ENCODE peak calls at places on chromosomes 4 and X, in nine cellular contexts. One of them, this sample, is unnamed.

GRCh38 chr4:69896530-69897116 is 34.2 kb upstream of the CSN1S1 start:
- DNase-seq in K562: no peak
- DNase-seq in GM23338: peak; percentile 53
- DNase-seq in transverse colon: no peak
- DNase-seq in breast epithelium: no peak
- DNase-seq in stomach: no peak
- DNase-seq in endothelial cell of umbilical vein: no peak
- DNase-seq in prostate gland: no peak
- DNase-seq in HepG2: peak; percentile 12
- DNase-seq in this sample: peak; percentile 8

GRCh38 chr4:137065306-137065705 is 467.0 kb downstream of the PCDH18 start:
- DNase-seq in K562: no peak
- DNase-seq in GM23338: peak; percentile 1
- DNase-seq in transverse colon: no peak
- DNase-seq in breast epithelium: no peak
- DNase-seq in stomach: no peak
- DNase-seq in endothelial cell of umbilical vein: no peak
- DNase-seq in prostate gland: no peak
- DNase-seq in HepG2: no peak
- DNase-seq in this sample: no peak

GRCh38 chrX:130716822-130717405 is 186.1 kb downstream of the ENOX2 start:
- DNase-seq in K562: no peak
- DNase-seq in GM23338: no peak
- DNase-seq in transverse colon: no peak
- DNase-seq in breast epithelium: no peak
- DNase-seq in stomach: no peak
- DNase-seq in endothelial cell of umbilical vein: no peak
- DNase-seq in prostate gland: no peak
- DNase-seq in HepG2: no peak
- DNase-seq in this sample: no peak

GRCh38 chr4:10701702-10702460 is 17.3 kb upstream of the CLNK start:
- DNase-seq in K562: no peak
- DNase-seq in GM23338: no peak
- DNase-seq in transverse colon: no peak
- DNase-seq in breast epithelium: no peak
- DNase-seq in stomach: no peak
- DNase-seq in endothelial cell of umbilical vein: no peak
- DNase-seq in prostate gland: no peak
- DNase-seq in HepG2: no peak
- DNase-seq in this sample: no peak

GRCh38 chr4:2277956-2278355 is 16.0 kb upstream of the MXD4 start:
- DNase-seq in K562: no peak
- DNase-seq in GM23338: no peak
- DNase-seq in transverse colon: no peak
- DNase-seq in breast epithelium: no peak
- DNase-seq in stomach: no peak
- DNase-seq in endothelial cell of umbilical vein: no peak
- DNase-seq in prostate gland: no peak
- DNase-seq in HepG2: no peak
- DNase-seq in this sample: no peak

GRCh38 chr4:6302869-6303268 is 33.2 kb downstream of the WFS1 start:
- DNase-seq in K562: no peak
- DNase-seq in GM23338: no peak
- DNase-seq in transverse colon: no peak
- DNase-seq in breast epithelium: no peak
- DNase-seq in stomach: no peak
- DNase-seq in endothelial cell of umbilical vein: no peak
- DNase-seq in prostate gland: no peak
- DNase-seq in HepG2: no peak
- DNase-seq in this sample: no peak

GRCh38 chr4:133147922-133148689 is 988 bp upstream of the PCDH10 start:
- DNase-seq in K562: no peak
- DNase-seq in GM23338: peak; percentile 64
- DNase-seq in transverse colon: no peak
- DNase-seq in breast epithelium: no peak
- DNase-seq in stomach: no peak
- DNase-seq in endothelial cell of umbilical vein: peak; percentile 79
- DNase-seq in prostate gland: no peak
- DNase-seq in HepG2: no peak
- DNase-seq in this sample: no peak

GRCh38 chrX:133444952-133445831 is 29.9 kb upstream of the GPC4 start:
- DNase-seq in K562: no peak
- DNase-seq in GM23338: peak; percentile 68
- DNase-seq in transverse colon: peak; percentile 16
- DNase-seq in breast epithelium: no peak
- DNase-seq in stomach: no peak
- DNase-seq in endothelial cell of umbilical vein: no peak
- DNase-seq in prostate gland: no peak
- DNase-seq in HepG2: no peak
- DNase-seq in this sample: no peak

GRCh38 chrX:48045410-48046311 is 25.8 kb downstream of the ZNF630 start:
- DNase-seq in K562: no peak
- DNase-seq in GM23338: no peak
- DNase-seq in transverse colon: no peak
- DNase-seq in breast epithelium: no peak
- DNase-seq in stomach: no peak
- DNase-seq in endothelial cell of umbilical vein: peak; percentile 43
- DNase-seq in prostate gland: no peak
- DNase-seq in HepG2: peak; percentile 7
- DNase-seq in this sample: peak; percentile 87

GRCh38 chr4:152079543-152080293 is 318.9 kb upstream of the GATB start:
- DNase-seq in K562: no peak
- DNase-seq in GM23338: no peak
- DNase-seq in transverse colon: no peak
- DNase-seq in breast epithelium: no peak
- DNase-seq in stomach: no peak
- DNase-seq in endothelial cell of umbilical vein: no peak
- DNase-seq in prostate gland: no peak
- DNase-seq in HepG2: no peak
- DNase-seq in this sample: no peak

GRCh38 chr4:1410491-1411325 is 4.5 kb upstream of the NKX1-1 start:
- DNase-seq in K562: peak; percentile 84
- DNase-seq in GM23338: peak; percentile 95
- DNase-seq in transverse colon: no peak
- DNase-seq in breast epithelium: peak; percentile 51
- DNase-seq in stomach: peak; percentile 33
- DNase-seq in endothelial cell of umbilical vein: peak; percentile 33
- DNase-seq in prostate gland: no peak
- DNase-seq in HepG2: peak; percentile 15
- DNase-seq in this sample: no peak

GRCh38 chr4:158810487-158811215 is 41.8 kb downstream of the FNIP2 start:
- DNase-seq in K562: no peak
- DNase-seq in GM23338: no peak
- DNase-seq in transverse colon: peak; percentile 76
- DNase-seq in breast epithelium: no peak
- DNase-seq in stomach: peak; percentile 58
- DNase-seq in endothelial cell of umbilical vein: peak; percentile 95
- DNase-seq in prostate gland: peak; percentile 68
- DNase-seq in HepG2: no peak
- DNase-seq in this sample: no peak

GRCh38 chr4:127601029-127601428 is 31.7 kb upstream of the INTU start:
- DNase-seq in K562: no peak
- DNase-seq in GM23338: no peak
- DNase-seq in transverse colon: no peak
- DNase-seq in breast epithelium: no peak
- DNase-seq in stomach: no peak
- DNase-seq in endothelial cell of umbilical vein: no peak
- DNase-seq in prostate gland: no peak
- DNase-seq in HepG2: no peak
- DNase-seq in this sample: no peak

GRCh38 chr4:120653790-120654189 is 268.7 kb downstream of the PRDM5 start:
- DNase-seq in K562: no peak
- DNase-seq in GM23338: no peak
- DNase-seq in transverse colon: no peak
- DNase-seq in breast epithelium: no peak
- DNase-seq in stomach: no peak
- DNase-seq in endothelial cell of umbilical vein: no peak
- DNase-seq in prostate gland: no peak
- DNase-seq in HepG2: no peak
- DNase-seq in this sample: no peak
- TF ChIP-seq POLR2AphosphoS5 in K562: no peak
- TF ChIP-seq POLR2AphosphoS5 in GM23338: no peak
- TF ChIP-seq POLR2AphosphoS5 in transverse colon: no peak
- TF ChIP-seq POLR2AphosphoS5 in breast epithelium: no peak
- TF ChIP-seq POLR2AphosphoS5 in stomach: no peak
- TF ChIP-seq POLR2AphosphoS5 in endothelial cell of umbilical vein: no peak
- TF ChIP-seq POLR2AphosphoS5 in prostate gland: no peak
- TF ChIP-seq POLR2AphosphoS5 in HepG2: no peak
- TF ChIP-seq POLR2AphosphoS5 in this sample: no peak

DNA sequence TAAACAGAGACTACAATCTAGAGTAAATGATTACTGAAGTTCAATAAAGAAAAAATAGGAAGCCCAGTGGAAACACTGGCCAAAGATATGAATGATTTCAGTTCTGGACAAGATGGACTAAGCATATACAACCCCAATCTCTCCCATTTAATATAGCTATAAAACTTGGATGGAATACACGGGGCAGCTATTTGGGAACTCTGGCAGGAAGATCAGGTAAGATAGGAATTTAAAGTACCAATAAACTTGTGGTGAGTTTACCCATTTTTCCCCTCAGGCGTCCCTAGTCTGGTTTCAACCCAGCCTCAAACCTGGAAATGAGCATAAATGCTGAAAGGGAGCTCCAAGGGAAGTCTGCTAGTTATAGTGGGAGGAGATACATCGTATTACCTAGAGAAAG is 20.4 kb downstream of the NUP54 start:
- DNase-seq in K562: no peak
- DNase-seq in GM23338: no peak
- DNase-seq in transverse colon: no peak
- DNase-seq in breast epithelium: no peak
- DNase-seq in stomach: no peak
- DNase-seq in endothelial cell of umbilical vein: no peak
- DNase-seq in prostate gland: peak; percentile 53
- DNase-seq in HepG2: no peak
- DNase-seq in this sample: no peak
- H3K36me3 ChIP-seq in K562: peaks cover 89% of the 10 kb centered on the region
- H3K36me3 ChIP-seq in GM23338: peaks cover 59% of the 10 kb centered on the region
- H3K36me3 ChIP-seq in transverse colon: no peaks in the 10 kb centered on the region
- H3K36me3 ChIP-seq in breast epithelium: no peaks in the 10 kb centered on the region
- H3K36me3 ChIP-seq in stomach: peaks cover 70% of the 10 kb centered on the region
- H3K36me3 ChIP-seq in endothelial cell of umbilical vein: peaks cover 5% of the 10 kb centered on the region
- H3K36me3 ChIP-seq in prostate gland: no peaks in the 10 kb centered on the region
- H3K36me3 ChIP-seq in HepG2: peaks cover 43% of the 10 kb centered on the region
- H3K36me3 ChIP-seq in this sample: peaks cover 83% of the 10 kb centered on the region

DNA sequence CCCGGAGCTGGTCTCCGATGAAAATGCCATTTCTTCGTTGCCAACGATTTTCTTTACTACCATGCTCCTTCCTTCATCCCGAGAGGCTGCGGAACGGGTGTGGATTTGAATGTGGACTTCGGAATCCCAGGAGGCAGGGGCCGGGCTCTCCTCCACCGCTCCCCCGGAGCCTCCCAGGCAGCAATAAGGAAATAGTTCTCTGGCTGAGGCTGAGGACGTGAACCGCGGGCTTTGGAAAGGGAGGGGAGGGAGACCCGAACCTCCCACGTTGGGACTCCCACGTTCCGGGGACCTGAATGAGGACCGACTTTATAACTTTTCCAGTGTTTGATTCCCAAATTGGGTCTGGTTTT is 14.4 kb downstream of the SHOX start:
- DNase-seq in K562: no peak
- DNase-seq in GM23338: peak; percentile 58
- DNase-seq in transverse colon: peak; percentile 82
- DNase-seq in breast epithelium: no peak
- DNase-seq in stomach: no peak
- DNase-seq in endothelial cell of umbilical vein: no peak
- DNase-seq in prostate gland: no peak
- DNase-seq in HepG2: no peak
- DNase-seq in this sample: no peak
- H3K4me3 ChIP-seq in K562: no peak overlapping the region
- H3K4me3 ChIP-seq in GM23338: peak overlapping the region; percentile 49
- H3K4me3 ChIP-seq in transverse colon: peak overlapping the region; percentile 49
- H3K4me3 ChIP-seq in breast epithelium: no peak overlapping the region
- H3K4me3 ChIP-seq in stomach: no peak overlapping the region
- H3K4me3 ChIP-seq in endothelial cell of umbilical vein: no peak overlapping the region
- H3K4me3 ChIP-seq in prostate gland: no peak overlapping the region
- H3K4me3 ChIP-seq in HepG2: no peak overlapping the region
- H3K4me3 ChIP-seq in this sample: no peak overlapping the region

GRCh38 chr4:45324381-45325111 is 598.2 kb upstream of the GNPDA2 start:
- DNase-seq in K562: no peak
- DNase-seq in GM23338: no peak
- DNase-seq in transverse colon: no peak
- DNase-seq in breast epithelium: no peak
- DNase-seq in stomach: no peak
- DNase-seq in endothelial cell of umbilical vein: no peak
- DNase-seq in prostate gland: no peak
- DNase-seq in HepG2: no peak
- DNase-seq in this sample: no peak
- TF ChIP-seq POLR2AphosphoS5 in K562: no peak
- TF ChIP-seq POLR2AphosphoS5 in GM23338: no peak
- TF ChIP-seq POLR2AphosphoS5 in transverse colon: no peak
- TF ChIP-seq POLR2AphosphoS5 in breast epithelium: no peak
- TF ChIP-seq POLR2AphosphoS5 in stomach: no peak
- TF ChIP-seq POLR2AphosphoS5 in endothelial cell of umbilical vein: no peak
- TF ChIP-seq POLR2AphosphoS5 in prostate gland: no peak
- TF ChIP-seq POLR2AphosphoS5 in HepG2: no peak
- TF ChIP-seq POLR2AphosphoS5 in this sample: no peak